ENCODE peak calls at places on chromosomes 12 and 14, in ten cellular contexts. P, G, D, V, Y, F, C, U, T and I are unnamed samples.

GRCh38 chr12:1668833-1669543 is 21.9 kb upstream of the ADIPOR2 start:
- DNase-seq in P (peak), G (no peak), D (peak), V (no peak), Y (no peak), F (peak), C (no peak), U (no peak), T (no peak), I (no peak)

GRCh38 chr12:95117178-95117599 is 43.8 kb upstream of the NR2C1 start:
- DNase-seq in P (no peak), G (peak), D (peak), V (peak), Y (peak), F (no peak), C (peak), U (peak), T (no peak), I (peak)

GRCh38 chr12:105076098-105076497 is 8.2 kb downstream of the ALDH1L2 start:
- DNase-seq in P (no peak), G (peak), D (no peak), V (no peak), Y (no peak), F (no peak), C (no peak), U (no peak), T (peak), I (no peak)

GRCh38 chr12:67449591-67450052 is 180.5 kb downstream of the CAND1 start:
- DNase-seq in P (no peak), G (no peak), D (no peak), V (no peak), Y (no peak), F (no peak), C (no peak), U (no peak), T (no peak), I (no peak)

GRCh38 chr12:19643635-19644034 is 204.3 kb downstream of the AEBP2 start:
- DNase-seq in P (no peak), G (peak), D (peak), V (peak), Y (peak), F (no peak), C (no peak), U (no peak), T (no peak), I (peak)

GRCh38 chr14:34943506-34943905 is 39.3 kb upstream of the SRP54 start:
- DNase-seq in P (no peak), G (no peak), D (no peak), V (no peak), Y (no peak), F (no peak), C (no peak), U (no peak), T (no peak), I (no peak)

GRCh38 chr12:116196752-116197718 is 80.5 kb downstream of the MED13L start:
- DNase-seq in P (no peak), G (no peak), D (no peak), V (peak), Y (no peak), F (no peak), C (no peak), U (no peak), T (no peak), I (no peak)

GRCh38 chr14:95248422-95248821 is 71.3 kb downstream of the CLMN start:
- DNase-seq in P (no peak), G (no peak), D (no peak), V (no peak), Y (no peak), F (no peak), C (no peak), U (no peak), T (no peak), I (no peak)

GRCh38 chr12:67943295-67943892 is 45.9 kb upstream of the IFNG-AS1 start:
- DNase-seq in P (no peak), G (peak), D (peak), V (peak), Y (peak), F (no peak), C (peak), U (peak), T (peak), I (peak)

GRCh38 chr14:104561661-104562495 is 17.7 kb upstream of the C14orf180 start:
- DNase-seq in P (peak), G (no peak), D (no peak), V (no peak), Y (no peak), F (peak), C (no peak), U (no peak), T (no peak), I (no peak)

GRCh38 chr14:37597538-37598084 is 2.2 kb downstream of the TTC6 start:
- DNase-seq in P (no peak), G (no peak), D (peak), V (no peak), Y (no peak), F (no peak), C (no peak), U (no peak), T (no peak), I (no peak)

GRCh38 chr14:84643438-84643837 is 886.5 kb upstream of the FLRT2 start:
- DNase-seq in P (no peak), G (no peak), D (no peak), V (no peak), Y (no peak), F (no peak), C (no peak), U (no peak), T (no peak), I (peak)

GRCh38 chr12:50925342-50925651 is 27.0 kb upstream of the HIGD1C start:
- DNase-seq in P (no peak), G (no peak), D (no peak), V (no peak), Y (no peak), F (no peak), C (no peak), U (no peak), T (no peak), I (no peak)

GRCh38 chr14:67446371-67447032 is 34.5 kb upstream of the PLEK2 start:
- DNase-seq in P (peak), G (no peak), D (no peak), V (no peak), Y (no peak), F (no peak), C (no peak), U (no peak), T (no peak), I (peak)

GRCh38 chr14:51269634-51270033 is 29.6 kb downstream of the TMX1 start:
- DNase-seq in P (no peak), G (no peak), D (no peak), V (no peak), Y (no peak), F (no peak), C (no peak), U (no peak), T (no peak), I (no peak)

GRCh38 chr12:66695130-66695529 is 16.3 kb upstream of the GRIP1 start:
- DNase-seq in P (no peak), G (no peak), D (no peak), V (no peak), Y (no peak), F (no peak), C (no peak), U (no peak), T (no peak), I (no peak)

GRCh38 chr12:19230896-19231295 is 101.4 kb downstream of the PLEKHA5 start:
- DNase-seq in P (no peak), G (no peak), D (no peak), V (no peak), Y (no peak), F (no peak), C (no peak), U (no peak), T (no peak), I (no peak)

GRCh38 chr12:123897221-123897620 is 75.4 kb downstream of the CCDC92 start:
- DNase-seq in P (no peak), G (peak), D (no peak), V (no peak), Y (no peak), F (no peak), C (peak), U (no peak), T (peak), I (no peak)

GRCh38 chr12:3962661-3963483 is 89.7 kb upstream of the PARP11 start:
- DNase-seq in P (no peak), G (no peak), D (no peak), V (peak), Y (no peak), F (no peak), C (no peak), U (peak), T (no peak), I (no peak)

GRCh38 chr14:104967414-104968152 is 10.6 kb downstream of the AHNAK2 start:
- DNase-seq in P (peak), G (no peak), D (peak), V (peak), Y (no peak), F (peak), C (no peak), U (peak), T (no peak), I (no peak)

GRCh38 chr12:64103821-64104220 is 118.3 kb downstream of the KICS2 start:
- DNase-seq in P (no peak), G (peak), D (no peak), V (no peak), Y (no peak), F (no peak), C (no peak), U (no peak), T (no peak), I (no peak)

GRCh38 chr12:2958432-2959193 is 584 bp upstream of the TEAD4 start:
- DNase-seq in P (peak), G (peak), D (peak), V (peak), Y (no peak), F (peak), C (peak), U (peak), T (no peak), I (no peak)

GRCh38 chr14:56195219-56195618 is 77.0 kb downstream of the PELI2 start:
- DNase-seq in P (no peak), G (no peak), D (peak), V (no peak), Y (no peak), F (no peak), C (no peak), U (no peak), T (no peak), I (no peak)

GRCh38 chr12:59084758-59085383 is 164.6 kb upstream of the LRIG3 start:
- DNase-seq in P (no peak), G (peak), D (peak), V (peak), Y (no peak), F (no peak), C (peak), U (no peak), T (peak), I (no peak)

GRCh38 chr12:24533953-24534352 is 414.9 kb downstream of the BCAT1 start:
- DNase-seq in P (no peak), G (no peak), D (no peak), V (no peak), Y (no peak), F (no peak), C (no peak), U (no peak), T (no peak), I (no peak)

GRCh38 chr12:45299132-45299692 is 83.3 kb downstream of the ANO6 start:
- DNase-seq in P (no peak), G (peak), D (no peak), V (no peak), Y (no peak), F (no peak), C (no peak), U (no peak), T (peak), I (peak)

GRCh38 chr12:73517859-73518258 is 1019.8 kb upstream of the ATXN7L3B start:
- DNase-seq in P (no peak), G (no peak), D (no peak), V (no peak), Y (no peak), F (no peak), C (no peak), U (no peak), T (no peak), I (no peak)

GRCh38 chr14:37375566-37375965 is 177.8 kb downstream of the MIPOL1 start:
- DNase-seq in P (no peak), G (no peak), D (no peak), V (no peak), Y (no peak), F (no peak), C (no peak), U (no peak), T (no peak), I (no peak)

GRCh38 chr12:108696996-108697290 is 34.4 kb downstream of the CORO1C start:
- DNase-seq in P (no peak), G (no peak), D (no peak), V (no peak), Y (no peak), F (no peak), C (no peak), U (no peak), T (no peak), I (no peak)

GRCh38 chr12:108697905-108698304 is 33.4 kb downstream of the CORO1C start:
- DNase-seq in P (no peak), G (no peak), D (no peak), V (no peak), Y (no peak), F (no peak), C (no peak), U (no peak), T (no peak), I (no peak)

GRCh38 chr12:108693781-108694180 is 37.5 kb downstream of the CORO1C start:
- DNase-seq in P (no peak), G (no peak), D (no peak), V (no peak), Y (no peak), F (no peak), C (no peak), U (no peak), T (no peak), I (no peak)

GRCh38 chr12:108694812-108695278 is 36.5 kb downstream of the CORO1C start:
- DNase-seq in P (no peak), G (peak), D (no peak), V (no peak), Y (no peak), F (no peak), C (no peak), U (no peak), T (no peak), I (no peak)

DNA sequence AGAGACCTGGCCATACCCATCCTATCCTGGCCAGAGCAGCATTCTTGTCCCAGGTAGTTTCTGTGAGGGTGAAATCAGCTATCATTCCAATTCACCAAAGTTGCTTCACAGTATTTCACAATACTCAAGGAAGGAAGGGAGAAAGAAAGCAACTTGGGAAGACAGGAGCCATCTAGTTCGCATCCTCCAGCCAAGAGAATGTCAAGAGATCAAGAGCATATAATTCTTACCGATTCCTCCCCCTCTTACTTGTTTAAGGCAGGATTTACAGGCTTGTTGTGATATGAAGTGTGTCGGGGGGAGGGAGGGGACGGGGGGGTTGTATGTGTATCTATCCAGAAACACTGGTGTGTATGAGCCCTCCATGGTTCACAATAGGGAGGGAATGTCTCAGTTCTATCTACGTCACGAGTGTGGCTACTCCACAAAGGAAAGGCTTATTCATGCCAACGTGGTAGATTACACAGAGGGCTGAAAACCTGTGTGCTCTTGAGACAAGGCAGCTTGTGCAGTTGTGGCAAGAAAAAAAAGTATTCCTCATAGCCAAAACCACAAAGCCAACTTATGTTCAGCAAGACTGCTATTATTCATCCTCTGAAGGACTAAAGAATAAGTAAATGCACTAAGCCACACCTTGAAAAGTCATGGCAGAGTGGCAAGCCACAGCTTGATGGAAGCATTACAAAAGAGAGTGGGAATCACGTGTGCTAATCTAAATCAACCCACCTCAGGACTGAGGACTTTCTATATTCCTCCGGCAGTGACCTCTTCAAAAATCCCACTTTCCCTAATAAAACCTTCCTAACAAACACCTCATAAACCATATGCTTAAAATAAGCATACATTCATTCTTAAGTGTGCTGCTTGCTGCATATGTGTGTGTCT is 35.0 kb downstream of the CORO1C start:
- DNase-seq in P (no peak), G (peak), D (no peak), V (no peak), Y (peak), F (no peak), C (peak), U (no peak), T (peak), I (no peak)
- H3K4me3 ChIP-seq in P (no peak), G (peak), D (no peak), V (no peak), Y (no peak), F (peak), C (peak), U (no peak), T (no peak), I (no peak)

DNA sequence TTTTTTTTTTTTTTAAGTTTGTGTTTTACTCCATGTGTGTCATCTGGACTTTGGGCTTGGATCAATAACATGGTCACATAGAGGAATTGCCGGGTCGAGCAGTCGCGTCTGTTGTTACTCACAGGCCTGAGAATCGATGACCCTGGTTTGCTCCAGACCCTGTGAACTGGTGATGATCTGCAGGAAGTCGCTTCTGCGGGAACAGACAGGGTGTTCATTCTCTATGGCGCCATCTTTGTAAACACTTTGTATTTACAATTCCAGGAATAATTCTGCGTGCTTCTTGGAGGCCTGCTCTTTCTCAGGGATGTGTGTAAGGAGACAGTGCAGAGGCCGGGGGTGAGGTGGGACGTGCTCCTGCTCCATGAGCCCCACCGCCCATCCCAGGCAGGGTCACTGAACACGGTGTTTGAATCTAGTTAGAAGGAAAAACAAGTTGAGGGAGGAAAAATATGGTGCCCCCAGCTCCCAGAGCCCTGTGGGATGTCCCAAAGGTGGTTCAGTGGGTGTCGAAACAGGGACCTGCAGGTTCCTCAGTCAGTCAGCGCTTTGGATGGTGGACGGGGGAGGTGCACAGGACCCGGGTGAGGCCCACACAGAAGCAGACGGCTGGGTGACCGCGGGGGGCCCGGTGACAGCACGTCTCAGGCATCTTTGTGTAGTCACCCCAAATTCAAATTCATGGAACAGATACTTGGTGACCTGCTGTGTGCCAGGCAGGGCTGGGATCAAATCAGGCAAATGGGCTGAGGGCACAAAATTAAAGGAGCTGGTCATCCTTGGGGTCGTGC is 58.8 kb downstream of the ADGRD1 start:
- DNase-seq in P (no peak), G (no peak), D (no peak), V (no peak), Y (no peak), F (no peak), C (no peak), U (no peak), T (no peak), I (no peak)
- TF ChIP-seq CTCF in P (no peak), G (no peak), D (no peak), V (no peak), Y (no peak), F (no peak), C (no peak), U (no peak), T (no peak), I (no peak)

GRCh38 chr14:98822917-98823316 is 449.1 kb downstream of the BCL11B start:
- DNase-seq in P (no peak), G (no peak), D (no peak), V (no peak), Y (no peak), F (no peak), C (no peak), U (no peak), T (no peak), I (peak)

GRCh38 chr14:98816718-98817117 is 455.3 kb downstream of the BCL11B start:
- DNase-seq in P (no peak), G (no peak), D (no peak), V (no peak), Y (no peak), F (no peak), C (no peak), U (no peak), T (no peak), I (no peak)

GRCh38 chr14:98816195-98816594 is 455.8 kb downstream of the BCL11B start:
- DNase-seq in P (no peak), G (no peak), D (no peak), V (no peak), Y (no peak), F (no peak), C (no peak), U (no peak), T (no peak), I (no peak)

GRCh38 chr14:98819867-98820206 is 452.2 kb downstream of the BCL11B start:
- DNase-seq in P (no peak), G (no peak), D (no peak), V (no peak), Y (no peak), F (no peak), C (no peak), U (no peak), T (no peak), I (no peak)

DNA sequence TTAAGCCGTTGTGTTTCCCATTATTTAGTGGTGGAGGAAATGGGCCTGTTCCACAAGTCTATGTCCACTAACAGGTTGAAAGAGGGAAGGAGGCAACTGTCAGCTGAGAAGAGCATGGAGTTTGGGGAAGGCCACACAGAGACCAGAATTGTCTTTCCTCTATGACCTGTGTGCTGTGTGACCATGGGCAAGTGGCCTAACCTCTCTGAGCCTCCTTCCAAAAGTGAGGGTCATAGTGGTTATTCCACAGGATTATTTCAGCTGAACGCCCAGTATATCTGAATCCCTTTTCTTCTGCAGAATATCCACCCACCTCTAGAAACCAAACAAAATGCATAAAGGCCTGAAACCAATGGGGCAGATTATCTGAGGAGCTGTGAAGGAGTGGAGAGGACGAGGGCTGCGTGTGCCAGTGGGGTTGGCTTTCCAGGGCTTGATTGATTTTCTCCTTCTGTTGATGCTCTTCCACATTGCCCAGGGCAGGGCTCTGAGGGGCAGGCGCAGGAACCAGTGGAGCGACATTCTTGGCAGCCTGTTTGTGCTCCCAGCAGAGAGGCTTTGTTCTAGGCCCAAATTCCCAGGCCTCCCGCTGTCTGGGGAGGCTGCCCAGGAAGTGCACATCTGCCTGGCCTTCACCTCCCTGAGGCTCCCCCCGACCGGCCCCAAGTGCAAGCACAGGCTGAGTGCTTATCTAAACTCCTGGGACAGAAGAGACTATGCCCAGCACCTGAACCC is 452.7 kb downstream of the BCL11B start:
- DNase-seq in P (no peak), G (no peak), D (peak), V (no peak), Y (no peak), F (no peak), C (no peak), U (no peak), T (no peak), I (no peak)
- H3K4me3 ChIP-seq in P (no peak), G (no peak), D (no peak), V (no peak), Y (no peak), F (no peak), C (no peak), U (no peak), T (no peak), I (no peak)

GRCh38 chr14:33909380-33910084 is 41.3 kb downstream of the EGLN3 start:
- DNase-seq in P (no peak), G (no peak), D (no peak), V (no peak), Y (no peak), F (no peak), C (no peak), U (no peak), T (no peak), I (no peak)

GRCh38 chr14:33904609-33905008 is 46.3 kb downstream of the EGLN3 start:
- DNase-seq in P (no peak), G (no peak), D (no peak), V (no peak), Y (no peak), F (no peak), C (no peak), U (no peak), T (no peak), I (no peak)

GRCh38 chr14:33906968-33907367 is 43.9 kb downstream of the EGLN3 start:
- DNase-seq in P (no peak), G (no peak), D (no peak), V (no peak), Y (no peak), F (no peak), C (no peak), U (no peak), T (no peak), I (no peak)

GRCh38 chr14:33911046-33911445 is 39.8 kb downstream of the EGLN3 start:
- DNase-seq in P (no peak), G (no peak), D (no peak), V (no peak), Y (no peak), F (no peak), C (no peak), U (no peak), T (no peak), I (no peak)

GRCh38 chr14:33908540-33909223 is 42.2 kb downstream of the EGLN3 start:
- DNase-seq in P (no peak), G (no peak), D (no peak), V (no peak), Y (no peak), F (no peak), C (no peak), U (no peak), T (no peak), I (no peak)
- TF ChIP-seq CTCF in P (no peak), G (no peak), D (no peak), V (no peak), Y (no peak), F (no peak), C (no peak), U (no peak), T (no peak), I (no peak)